ENCODE peak calls at places on chromosomes 5 and 9, in four cellular contexts. J, T, G and P are unnamed samples.

GRCh38 chr5:110817437-110817836 is 78.6 kb downstream of the SLC25A46 start:
- DNase-seq in J (no peak), T (no peak), G (no peak), P (no peak)

GRCh38 chr9:120513825-120514598 is 66.0 kb downstream of the CDK5RAP2 start:
- DNase-seq in J (no peak), T (no peak), G (no peak), P (no peak)

GRCh38 chr9:134214395-134214765 is 50.0 kb upstream of the RNU6ATAC start:
- DNase-seq in J (peak), T (no peak), G (peak), P (no peak)

GRCh38 chr9:127776919-127777280 is 1.6 kb downstream of the SH2D3C start:
- DNase-seq in J (no peak), T (no peak), G (no peak), P (no peak)

GRCh38 chr5:54673523-54674225 is 156.1 kb downstream of the SNX18 start:
- DNase-seq in J (no peak), T (no peak), G (no peak), P (no peak)

GRCh38 chr9:107243757-107244156 is 39.3 kb upstream of the RAD23B start:
- DNase-seq in J (no peak), T (no peak), G (no peak), P (no peak)

GRCh38 chr9:17578911-17579793 is at the start of gene SH3GL2:
- DNase-seq in J (no peak), T (no peak), G (peak), P (peak)

GRCh38 chr5:8906303-8906967 is 639.4 kb downstream of the SEMA5A start:
- DNase-seq in J (no peak), T (no peak), G (no peak), P (no peak)

GRCh38 chr5:67010684-67011409 is 185.8 kb downstream of the CD180 start:
- DNase-seq in J (peak), T (no peak), G (no peak), P (no peak)

DNA sequence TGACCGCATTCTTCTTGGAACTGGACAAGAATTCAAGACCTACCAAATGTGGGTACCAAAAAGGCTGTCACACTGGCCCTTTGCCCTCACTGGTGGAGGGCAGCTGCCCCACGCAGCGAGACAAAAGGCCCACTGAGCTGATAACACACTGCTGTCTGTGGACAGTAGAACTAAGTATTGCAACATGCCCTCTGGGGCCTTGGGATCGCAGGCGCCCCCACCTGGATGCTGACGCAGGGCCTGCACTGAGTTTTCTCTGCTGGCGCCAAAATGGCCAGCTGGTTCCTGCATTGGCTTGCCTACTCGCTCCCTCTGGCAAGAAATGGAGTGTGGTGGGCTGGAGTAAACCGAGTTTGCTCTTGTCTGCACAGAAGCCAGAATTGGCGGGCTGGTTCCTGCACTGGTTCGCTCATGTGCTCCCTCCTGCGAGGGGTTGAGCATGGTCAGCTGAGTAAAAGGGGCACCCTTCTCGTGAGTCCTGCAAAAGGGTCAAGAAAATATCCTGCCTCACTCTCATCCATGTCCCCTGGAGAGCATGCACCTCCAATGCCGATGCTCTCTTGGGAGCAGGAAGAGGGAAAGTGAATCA is 55.7 kb downstream of the NXNL2 start:
- DNase-seq in J (no peak), T (no peak), G (no peak), P (no peak)
- TF ChIP-seq CTCF in J (no peak), T (no peak), G (peak), P (no peak)

GRCh38 chr5:134964359-134965270 is 3.1 kb upstream of the CATSPER3 start:
- DNase-seq in J (no peak), T (no peak), G (no peak), P (no peak)
- TF ChIP-seq CTCF in J (no peak), T (no peak), G (no peak), P (no peak)

DNA sequence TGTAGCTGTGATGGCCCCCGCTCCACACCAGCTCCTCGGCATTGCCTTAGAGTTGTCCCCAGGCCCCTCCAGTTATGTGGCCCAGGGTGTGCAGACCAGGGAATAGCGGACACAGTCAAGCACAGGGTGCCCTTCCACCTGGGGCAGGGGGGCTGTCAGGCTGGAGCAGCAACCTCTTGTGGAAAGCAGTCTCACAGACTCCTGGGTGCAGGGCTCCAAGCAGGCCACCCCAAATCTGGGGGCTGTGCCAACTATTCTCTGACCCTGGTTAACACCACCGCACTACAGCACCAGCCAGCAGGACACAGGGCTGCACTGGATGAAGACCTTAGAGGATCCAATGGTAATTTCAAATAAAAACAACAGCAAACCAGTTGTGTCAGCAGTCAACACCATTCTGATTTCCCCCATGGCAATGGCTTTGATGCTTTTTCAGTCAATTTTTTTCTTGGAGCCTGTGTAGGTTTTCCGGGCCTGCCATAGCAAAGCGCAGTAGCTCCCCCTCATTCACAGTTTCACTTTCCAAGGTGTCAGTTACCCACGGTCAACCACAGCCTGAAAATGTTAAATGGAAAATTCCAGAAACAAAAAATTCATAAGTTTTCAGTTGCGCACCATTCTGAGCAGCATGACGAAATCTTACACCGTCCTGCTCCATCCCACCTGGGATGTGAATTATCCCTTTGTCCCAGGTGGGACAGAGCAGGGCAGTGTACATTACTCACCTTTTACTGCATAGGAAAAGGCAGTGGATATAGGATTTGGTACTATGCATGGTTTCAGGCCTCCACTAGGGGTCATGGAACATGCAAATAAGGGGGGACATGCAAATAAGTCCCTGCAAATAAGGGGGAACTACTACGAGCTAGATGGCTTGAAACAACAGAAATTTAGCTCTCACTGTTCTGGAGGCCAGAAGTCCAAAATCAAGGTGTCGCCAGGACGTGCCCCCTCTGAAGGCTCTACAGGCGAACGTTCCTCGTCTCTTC is 49.0 kb downstream of the C5orf15 start:
- DNase-seq in J (no peak), T (no peak), G (no peak), P (no peak)
- TF ChIP-seq CTCF in J (no peak), T (no peak), G (no peak), P (no peak)

DNA sequence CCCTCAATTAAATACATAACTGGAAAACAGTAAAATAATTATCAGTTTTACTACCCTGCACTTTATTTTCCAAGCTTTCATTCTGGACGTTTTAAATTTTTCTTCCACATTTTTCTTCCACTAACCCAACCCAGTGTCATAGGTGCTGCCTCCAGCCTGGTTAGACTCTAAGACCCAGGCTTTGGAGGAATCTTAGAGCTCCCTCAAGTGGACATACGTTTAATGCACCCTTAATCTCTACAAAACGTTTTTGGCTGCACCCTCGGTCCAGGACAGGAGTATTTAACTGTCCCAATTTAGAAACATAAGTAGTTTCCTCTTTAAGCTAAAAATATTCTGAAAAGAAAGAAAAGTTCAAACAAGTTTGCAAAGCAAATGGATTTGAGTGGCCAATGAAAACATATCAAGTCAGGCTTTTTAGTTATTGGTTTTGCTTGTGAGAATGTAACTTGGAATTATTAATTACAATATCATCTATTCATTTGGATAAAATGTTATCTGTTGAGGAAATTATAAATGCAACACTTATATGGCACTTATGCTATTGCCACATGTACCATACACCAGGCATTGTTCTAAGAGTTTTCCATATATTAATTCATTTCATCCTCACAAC is 38.9 kb downstream of the CDH6 start:
- DNase-seq in J (no peak), T (no peak), G (peak), P (peak)
- TF ChIP-seq CTCF in J (no peak), T (peak), G (peak), P (peak)

DNA sequence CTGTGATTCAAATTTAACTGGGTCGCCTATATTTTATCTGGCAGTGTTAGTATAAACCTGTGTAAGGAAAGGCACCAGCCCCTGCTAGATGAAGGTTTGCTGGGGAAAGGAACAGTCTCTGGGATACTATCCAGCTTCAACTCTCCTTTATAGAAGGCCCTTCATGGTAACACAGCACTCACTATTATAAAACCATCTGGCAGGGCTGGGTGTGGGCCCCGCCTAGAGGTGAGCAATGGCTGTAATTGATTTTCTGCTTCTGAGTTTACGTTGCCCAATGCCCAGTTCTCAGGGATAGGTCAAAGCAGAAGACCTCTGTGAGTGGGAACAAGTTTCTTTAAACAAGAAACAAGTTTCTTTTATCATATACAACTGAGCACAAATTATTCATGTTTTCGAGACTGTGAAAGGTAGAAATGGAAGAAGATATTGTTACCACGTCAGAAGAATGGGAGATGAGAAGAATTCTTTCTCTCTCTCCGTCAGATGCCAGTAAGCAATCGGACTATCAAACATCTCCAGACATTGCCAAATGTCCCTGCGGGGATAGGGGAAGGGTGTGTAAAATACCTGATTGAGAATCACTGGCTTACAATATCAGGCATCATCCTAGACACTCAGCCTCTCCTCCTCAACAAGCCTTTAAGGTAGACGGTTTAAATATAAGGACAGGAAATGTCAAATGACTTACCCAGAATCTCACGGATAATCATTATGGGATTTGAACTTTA is 205.8 kb downstream of the PDZD2 start:
- DNase-seq in J (peak), T (no peak), G (no peak), P (no peak)
- TF ChIP-seq CTCF in J (no peak), T (no peak), G (no peak), P (no peak)

DNA sequence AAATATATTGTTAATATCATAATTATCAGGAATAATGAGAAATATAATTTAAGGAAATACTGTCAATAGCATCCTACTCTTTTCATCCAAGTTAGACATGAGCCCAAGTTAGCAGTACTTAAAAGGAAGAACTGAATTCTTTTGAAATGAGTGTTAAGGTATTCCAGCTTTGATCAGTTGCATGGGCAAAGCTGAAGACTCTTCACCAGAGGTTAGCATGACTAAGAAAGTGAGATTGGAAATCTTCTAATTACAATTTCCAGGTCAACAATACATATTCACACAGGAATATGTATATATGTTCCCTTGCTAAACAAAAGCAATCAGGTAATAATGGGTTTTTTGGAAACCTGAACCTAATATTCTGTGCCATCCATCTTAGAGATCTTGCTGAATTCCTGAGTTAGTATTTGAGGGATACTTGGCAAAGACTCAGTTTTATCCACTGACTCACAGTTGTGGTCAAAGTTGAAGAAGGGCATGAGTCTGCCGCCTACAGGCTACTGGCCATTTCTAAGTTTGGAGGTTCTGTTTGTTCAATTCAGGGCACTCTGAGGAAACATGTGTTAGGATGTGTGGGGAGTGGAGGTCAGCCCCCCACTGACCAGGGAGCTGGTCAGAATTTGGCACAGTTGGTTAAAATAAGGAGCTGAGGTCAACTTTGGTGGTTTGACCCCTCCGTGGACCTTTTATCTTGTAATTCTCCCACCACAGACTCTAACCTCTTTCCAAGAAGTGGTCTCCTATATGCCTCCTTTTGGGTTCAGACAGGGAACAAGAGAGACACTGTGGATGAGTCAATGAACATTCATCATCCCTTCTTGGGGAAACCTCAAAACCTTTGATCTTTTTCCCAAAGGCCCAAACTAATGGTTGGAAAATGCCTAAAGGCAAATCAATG is 118.3 kb downstream of the PIK3R1 start:
- DNase-seq in J (no peak), T (no peak), G (no peak), P (no peak)
- TF ChIP-seq CTCF in J (no peak), T (no peak), G (peak), P (no peak)

GRCh38 chr5:173187054-173187743 is 42.9 kb downstream of the BNIP1 start:
- DNase-seq in J (no peak), T (no peak), G (no peak), P (no peak)
- TF ChIP-seq CTCF in J (no peak), T (no peak), G (no peak), P (peak)

GRCh38 chr5:3809455-3809854 is 213.8 kb downstream of the IRX1 start:
- DNase-seq in J (no peak), T (no peak), G (no peak), P (no peak)

DNA sequence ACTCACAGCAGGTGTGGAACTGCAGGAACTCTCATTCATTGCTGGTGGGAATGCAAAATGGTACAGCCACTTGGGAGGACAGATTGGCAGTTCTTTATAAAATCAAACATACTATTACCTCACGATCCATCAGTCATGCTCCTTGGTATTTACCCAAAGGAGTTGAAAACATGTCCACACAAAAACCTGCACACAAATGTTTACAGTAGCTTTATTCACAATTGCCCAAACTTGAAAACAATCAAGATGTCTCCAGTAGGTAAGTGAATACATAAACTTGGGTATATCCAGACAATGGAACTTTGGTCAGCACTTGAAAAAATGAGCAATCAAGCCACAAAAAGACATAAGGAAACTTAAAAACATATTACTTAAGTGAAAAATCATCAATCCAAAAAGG is 215.5 kb downstream of the IRX1 start:
- DNase-seq in J (no peak), T (no peak), G (no peak), P (no peak)
- TF ChIP-seq CTCF in J (no peak), T (no peak), G (no peak), P (no peak)